ENCODE peak calls at places on chromosome 1, in four cellular contexts. One of them, this sample, is unnamed. For H3K27me3, the result is how much of the 10 kb centered on the place peaks cover.

GRCh38 chr1:116878804-116879477 is 30.8 kb upstream of the PTGFRN start:
- DNase-seq in heart right ventricle: peak
- DNase-seq in ovary: peak
- DNase-seq in mesendoderm: peak
- DNase-seq in this sample: peak

GRCh38 chr1:20401405-20402010 is 84.5 kb downstream of the CAMK2N1 start:
- DNase-seq in heart right ventricle: no peak
- DNase-seq in ovary: no peak
- DNase-seq in mesendoderm: no peak
- DNase-seq in this sample: no peak

GRCh38 chr1:183903101-183903500 is 98.2 kb downstream of the RGL1 start:
- DNase-seq in heart right ventricle: no peak
- DNase-seq in ovary: no peak
- DNase-seq in mesendoderm: no peak
- DNase-seq in this sample: no peak

GRCh38 chr1:33370827-33371226 is 49.9 kb upstream of the A3GALT2 start:
- DNase-seq in heart right ventricle: no peak
- DNase-seq in ovary: no peak
- DNase-seq in mesendoderm: no peak
- DNase-seq in this sample: no peak

GRCh38 chr1:56890229-56890628 is 35.6 kb downstream of the C8A start:
- DNase-seq in heart right ventricle: no peak
- DNase-seq in ovary: no peak
- DNase-seq in mesendoderm: no peak
- DNase-seq in this sample: no peak

GRCh38 chr1:109823543-109824348 is 60.0 kb upstream of the EPS8L3 start:
- DNase-seq in heart right ventricle: no peak
- DNase-seq in ovary: no peak
- DNase-seq in mesendoderm: peak
- DNase-seq in this sample: no peak

GRCh38 chr1:93908394-93909145 is 660 bp downstream of the GCLM start:
- DNase-seq in heart right ventricle: peak
- DNase-seq in ovary: peak
- DNase-seq in mesendoderm: peak
- DNase-seq in this sample: peak

GRCh38 chr1:68359045-68359444 is 90.7 kb downstream of the RPE65 start:
- DNase-seq in heart right ventricle: no peak
- DNase-seq in ovary: no peak
- DNase-seq in mesendoderm: no peak
- DNase-seq in this sample: no peak

GRCh38 chr1:225880210-225880584 is 2.0 kb downstream of the TMEM63A start:
- DNase-seq in heart right ventricle: peak
- DNase-seq in ovary: no peak
- DNase-seq in mesendoderm: no peak
- DNase-seq in this sample: no peak

GRCh38 chr1:156308078-156308477 is 9.0 kb upstream of the VHLL start:
- DNase-seq in heart right ventricle: no peak
- DNase-seq in ovary: no peak
- DNase-seq in mesendoderm: no peak
- DNase-seq in this sample: no peak

GRCh38 chr1:45334308-45335245 is 5.4 kb upstream of the TOE1 start:
- DNase-seq in heart right ventricle: peak
- DNase-seq in ovary: no peak
- DNase-seq in mesendoderm: peak
- DNase-seq in this sample: peak

GRCh38 chr1:233587958-233588799 is 25.7 kb upstream of the KCNK1 start:
- DNase-seq in heart right ventricle: no peak
- DNase-seq in ovary: no peak
- DNase-seq in mesendoderm: peak
- DNase-seq in this sample: peak

GRCh38 chr1:205279986-205280385 is 41.6 kb downstream of the NUAK2 start:
- DNase-seq in heart right ventricle: no peak
- DNase-seq in ovary: no peak
- DNase-seq in mesendoderm: no peak
- DNase-seq in this sample: no peak

GRCh38 chr1:206554201-206554600 is 46.9 kb downstream of the RASSF5 start:
- DNase-seq in heart right ventricle: no peak
- DNase-seq in ovary: no peak
- DNase-seq in mesendoderm: no peak
- DNase-seq in this sample: no peak

GRCh38 chr1:211517006-211517405 is 25.0 kb upstream of the RD3 start:
- DNase-seq in heart right ventricle: no peak
- DNase-seq in ovary: no peak
- DNase-seq in mesendoderm: peak
- DNase-seq in this sample: peak

GRCh38 chr1:42305639-42306038 is 29.4 kb downstream of the FOXJ3 start:
- DNase-seq in heart right ventricle: no peak
- DNase-seq in ovary: no peak
- DNase-seq in mesendoderm: no peak
- DNase-seq in this sample: no peak

GRCh38 chr1:109765483-109765815 is 1.7 kb upstream of the EPS8L3 start:
- DNase-seq in heart right ventricle: no peak
- DNase-seq in ovary: peak
- DNase-seq in mesendoderm: no peak
- DNase-seq in this sample: no peak

GRCh38 chr1:114118351-114118990 is 35.2 kb downstream of the SYT6 start:
- DNase-seq in heart right ventricle: no peak
- DNase-seq in ovary: no peak
- DNase-seq in mesendoderm: peak
- DNase-seq in this sample: peak

GRCh38 chr1:16433066-16433465 is 4.2 kb downstream of the SPATA21 start:
- DNase-seq in heart right ventricle: no peak
- DNase-seq in ovary: no peak
- DNase-seq in mesendoderm: no peak
- DNase-seq in this sample: no peak

GRCh38 chr1:33586111-33586510 is 113.7 kb downstream of the ZSCAN20 start:
- DNase-seq in heart right ventricle: no peak
- DNase-seq in ovary: no peak
- DNase-seq in mesendoderm: no peak
- DNase-seq in this sample: no peak

GRCh38 chr1:115539736-115540135 is 102.0 kb upstream of the VANGL1 start:
- DNase-seq in heart right ventricle: no peak
- DNase-seq in ovary: no peak
- DNase-seq in mesendoderm: no peak
- DNase-seq in this sample: no peak

GRCh38 chr1:242017580-242018233 is 18.8 kb upstream of the MAP1LC3C start:
- DNase-seq in heart right ventricle: peak
- DNase-seq in ovary: peak
- DNase-seq in mesendoderm: peak
- DNase-seq in this sample: peak

GRCh38 chr1:42932442-42932941 is 26.2 kb downstream of the SLC2A1 start:
- DNase-seq in heart right ventricle: no peak
- DNase-seq in ovary: no peak
- DNase-seq in mesendoderm: no peak
- DNase-seq in this sample: no peak

GRCh38 chr1:1340185-1340584 is 9.0 kb downstream of the DVL1 start:
- DNase-seq in heart right ventricle: no peak
- DNase-seq in ovary: no peak
- DNase-seq in mesendoderm: no peak
- DNase-seq in this sample: no peak

GRCh38 chr1:69252696-69253095 is 315.0 kb upstream of the LRRC7 start:
- DNase-seq in heart right ventricle: no peak
- DNase-seq in ovary: no peak
- DNase-seq in mesendoderm: no peak
- DNase-seq in this sample: no peak

GRCh38 chr1:155591770-155592169 is 18.2 kb upstream of the MSTO1 start:
- DNase-seq in heart right ventricle: peak
- DNase-seq in ovary: no peak
- DNase-seq in mesendoderm: peak
- DNase-seq in this sample: peak

GRCh38 chr1:201290551-201290950 is 7.2 kb downstream of the PKP1 start:
- DNase-seq in heart right ventricle: no peak
- DNase-seq in ovary: no peak
- DNase-seq in mesendoderm: no peak
- DNase-seq in this sample: no peak

GRCh38 chr1:21099034-21099868 is 77.4 kb downstream of the EIF4G3 start:
- DNase-seq in heart right ventricle: no peak
- DNase-seq in ovary: no peak
- DNase-seq in mesendoderm: no peak
- DNase-seq in this sample: no peak

GRCh38 chr1:30637183-30637969 is 86.0 kb downstream of the MATN1 start:
- DNase-seq in heart right ventricle: no peak
- DNase-seq in ovary: no peak
- DNase-seq in mesendoderm: no peak
- DNase-seq in this sample: no peak
- H3K27me3 ChIP-seq in heart right ventricle: under half
- H3K27me3 ChIP-seq in ovary: under half
- H3K27me3 ChIP-seq in mesendoderm: under half
- H3K27me3 ChIP-seq in this sample: under half

GRCh38 chr1:220873087-220873486 is 6.2 kb upstream of the HLX start:
- DNase-seq in heart right ventricle: no peak
- DNase-seq in ovary: no peak
- DNase-seq in mesendoderm: no peak
- DNase-seq in this sample: peak
- H3K27me3 ChIP-seq in heart right ventricle: under half
- H3K27me3 ChIP-seq in ovary: under half
- H3K27me3 ChIP-seq in mesendoderm: under half
- H3K27me3 ChIP-seq in this sample: under half

GRCh38 chr1:175512637-175513412 is 230.6 kb downstream of the TNR start:
- DNase-seq in heart right ventricle: no peak
- DNase-seq in ovary: no peak
- DNase-seq in mesendoderm: no peak
- DNase-seq in this sample: no peak

GRCh38 chr1:175511496-175511895 is 231.9 kb downstream of the TNR start:
- DNase-seq in heart right ventricle: no peak
- DNase-seq in ovary: no peak
- DNase-seq in mesendoderm: peak
- DNase-seq in this sample: no peak

GRCh38 chr1:175508320-175509110 is 234.9 kb downstream of the TNR start:
- DNase-seq in heart right ventricle: no peak
- DNase-seq in ovary: no peak
- DNase-seq in mesendoderm: no peak
- DNase-seq in this sample: no peak

GRCh38 chr1:175514309-175515001 is 228.9 kb downstream of the TNR start:
- DNase-seq in heart right ventricle: peak
- DNase-seq in ovary: no peak
- DNase-seq in mesendoderm: peak
- DNase-seq in this sample: no peak

GRCh38 chr1:175510914-175511313 is 232.5 kb downstream of the TNR start:
- DNase-seq in heart right ventricle: no peak
- DNase-seq in ovary: no peak
- DNase-seq in mesendoderm: no peak
- DNase-seq in this sample: no peak
- H3K27me3 ChIP-seq in heart right ventricle: under half
- H3K27me3 ChIP-seq in ovary: under half
- H3K27me3 ChIP-seq in mesendoderm: under half
- H3K27me3 ChIP-seq in this sample: under half

DNA sequence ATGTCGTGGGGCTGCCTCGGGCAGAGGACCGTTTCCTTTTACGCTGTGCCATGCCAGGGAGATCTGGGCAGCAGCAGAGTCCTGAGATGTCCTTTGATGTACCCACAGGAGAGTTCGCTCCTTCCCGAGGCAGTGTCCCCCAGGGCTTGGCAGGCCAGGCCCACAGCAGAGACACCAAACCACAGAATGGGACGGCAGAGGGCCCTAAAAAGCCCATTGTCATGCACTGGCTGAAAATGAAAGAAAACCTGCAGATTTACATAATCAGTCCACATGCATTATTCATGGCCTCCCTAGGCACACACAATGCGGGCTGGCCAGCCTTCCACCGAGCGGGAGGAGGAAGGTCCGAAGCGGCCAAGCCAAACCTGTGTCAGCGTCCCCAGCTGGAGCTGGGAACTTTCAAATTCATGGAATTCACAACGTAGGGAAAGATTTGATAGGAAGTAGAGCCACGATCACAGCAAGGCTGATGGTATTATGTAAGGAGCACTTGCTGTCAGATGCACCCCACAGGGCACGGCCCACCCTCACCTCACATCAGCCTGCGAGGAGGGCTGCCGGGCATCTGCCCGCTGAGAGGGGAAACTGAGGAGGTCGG is 25.3 kb upstream of the EFHD2 start:
- DNase-seq in heart right ventricle: no peak
- DNase-seq in ovary: no peak
- DNase-seq in mesendoderm: peak
- DNase-seq in this sample: peak
- H3K27me3 ChIP-seq in heart right ventricle: under half
- H3K27me3 ChIP-seq in ovary: under half
- H3K27me3 ChIP-seq in mesendoderm: under half
- H3K27me3 ChIP-seq in this sample: half or more

DNA sequence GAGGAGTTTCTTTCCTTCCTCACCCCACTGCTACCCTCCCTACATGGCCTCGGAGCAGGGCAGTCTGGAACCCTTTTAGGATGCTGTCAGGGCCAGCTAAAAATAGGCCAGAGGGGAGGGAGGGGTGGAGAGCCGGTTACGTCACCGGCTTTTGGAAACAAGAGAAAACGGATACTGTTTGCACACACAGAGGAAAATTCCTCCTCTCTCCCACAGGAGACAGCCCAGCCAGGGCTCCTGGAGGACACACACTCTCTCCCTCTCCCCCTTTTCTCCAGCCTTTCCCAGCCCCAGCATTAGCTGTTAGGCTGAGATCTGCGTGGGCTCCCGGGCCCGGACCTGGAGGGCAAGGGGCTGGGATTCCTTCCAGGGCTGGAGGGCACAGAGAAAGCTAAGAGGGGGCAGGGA is 20.0 kb upstream of the ALDH4A1 start:
- DNase-seq in heart right ventricle: peak
- DNase-seq in ovary: peak
- DNase-seq in mesendoderm: no peak
- DNase-seq in this sample: no peak
- H3K27me3 ChIP-seq in heart right ventricle: under half
- H3K27me3 ChIP-seq in ovary: under half
- H3K27me3 ChIP-seq in mesendoderm: under half
- H3K27me3 ChIP-seq in this sample: under half

GRCh38 chr1:203426870-203427269 is 48.7 kb upstream of the PRELP start:
- DNase-seq in heart right ventricle: no peak
- DNase-seq in ovary: no peak
- DNase-seq in mesendoderm: no peak
- DNase-seq in this sample: no peak
- H3K27me3 ChIP-seq in heart right ventricle: under half
- H3K27me3 ChIP-seq in ovary: under half
- H3K27me3 ChIP-seq in mesendoderm: under half
- H3K27me3 ChIP-seq in this sample: under half

GRCh38 chr1:100538935-100539835 is 1.2 kb downstream of the GPR88 start:
- DNase-seq in heart right ventricle: no peak
- DNase-seq in ovary: peak
- DNase-seq in mesendoderm: peak
- DNase-seq in this sample: peak

GRCh38 chr1:100543640-100544039 is 5.7 kb downstream of the GPR88 start:
- DNase-seq in heart right ventricle: no peak
- DNase-seq in ovary: no peak
- DNase-seq in mesendoderm: peak
- DNase-seq in this sample: peak

GRCh38 chr1:100536031-100536430 is 1.9 kb upstream of the GPR88 start:
- DNase-seq in heart right ventricle: no peak
- DNase-seq in ovary: no peak
- DNase-seq in mesendoderm: no peak
- DNase-seq in this sample: no peak

GRCh38 chr1:100542264-100542663 is 4.3 kb downstream of the GPR88 start:
- DNase-seq in heart right ventricle: no peak
- DNase-seq in ovary: no peak
- DNase-seq in mesendoderm: no peak
- DNase-seq in this sample: no peak

GRCh38 chr1:100539836-100540536 is 2.0 kb downstream of the GPR88 start:
- DNase-seq in heart right ventricle: no peak
- DNase-seq in ovary: peak
- DNase-seq in mesendoderm: peak
- DNase-seq in this sample: no peak
- H3K27me3 ChIP-seq in heart right ventricle: half or more
- H3K27me3 ChIP-seq in ovary: under half
- H3K27me3 ChIP-seq in mesendoderm: under half
- H3K27me3 ChIP-seq in this sample: half or more

This sample was measured in H7.